ENCODE peak calls at places on chromosomes 6 and 20, in six cellular contexts. One of them, this sample, is unnamed.

GRCh38 chr6:79076160-79076559 is 1.9 kb downstream of the PHIP start:
- DNase-seq in pancreas: no peak
- DNase-seq in astrocyte: peak
- DNase-seq in GM23338: no peak
- DNase-seq in AG04450: no peak
- DNase-seq in neural progenitor cell: no peak
- DNase-seq in this sample: peak

GRCh38 chr6:21359926-21360325 is 233.6 kb upstream of the SOX4 start:
- DNase-seq in pancreas: no peak
- DNase-seq in astrocyte: no peak
- DNase-seq in GM23338: no peak
- DNase-seq in AG04450: no peak
- DNase-seq in neural progenitor cell: no peak
- DNase-seq in this sample: no peak

GRCh38 chr6:100023798-100024197 is 29.8 kb upstream of the MCHR2 start:
- DNase-seq in pancreas: no peak
- DNase-seq in astrocyte: no peak
- DNase-seq in GM23338: peak
- DNase-seq in AG04450: no peak
- DNase-seq in neural progenitor cell: no peak
- DNase-seq in this sample: no peak

GRCh38 chr20:58233881-58234528 is 5.6 kb upstream of the ANKRD60 start:
- DNase-seq in pancreas: no peak
- DNase-seq in astrocyte: no peak
- DNase-seq in GM23338: peak
- DNase-seq in AG04450: no peak
- DNase-seq in neural progenitor cell: peak
- DNase-seq in this sample: peak

GRCh38 chr6:44342489-44342888 is at the start of gene SPATS1:
- DNase-seq in pancreas: no peak
- DNase-seq in astrocyte: no peak
- DNase-seq in GM23338: peak
- DNase-seq in AG04450: no peak
- DNase-seq in neural progenitor cell: peak
- DNase-seq in this sample: no peak

GRCh38 chr6:5061152-5061551 is 24.0 kb upstream of the PPP1R3G start:
- DNase-seq in pancreas: no peak
- DNase-seq in astrocyte: no peak
- DNase-seq in GM23338: no peak
- DNase-seq in AG04450: no peak
- DNase-seq in neural progenitor cell: no peak
- DNase-seq in this sample: no peak

GRCh38 chr6:121093928-121094327 is 240.4 kb downstream of the TBC1D32 start:
- DNase-seq in pancreas: no peak
- DNase-seq in astrocyte: peak
- DNase-seq in GM23338: no peak
- DNase-seq in AG04450: peak
- DNase-seq in neural progenitor cell: no peak
- DNase-seq in this sample: peak

GRCh38 chr6:137914530-137915193 is 47.6 kb downstream of the TNFAIP3 start:
- DNase-seq in pancreas: no peak
- DNase-seq in astrocyte: no peak
- DNase-seq in GM23338: no peak
- DNase-seq in AG04450: no peak
- DNase-seq in neural progenitor cell: no peak
- DNase-seq in this sample: no peak

GRCh38 chr6:167116109-167116837 is 6.6 kb upstream of the CCR6 start:
- DNase-seq in pancreas: no peak
- DNase-seq in astrocyte: no peak
- DNase-seq in GM23338: peak
- DNase-seq in AG04450: no peak
- DNase-seq in neural progenitor cell: no peak
- DNase-seq in this sample: peak

GRCh38 chr6:111625511-111626331 is 20.0 kb upstream of the TRAF3IP2 start:
- DNase-seq in pancreas: peak
- DNase-seq in astrocyte: peak
- DNase-seq in GM23338: no peak
- DNase-seq in AG04450: no peak
- DNase-seq in neural progenitor cell: no peak
- DNase-seq in this sample: peak

GRCh38 chr6:32666420-32667300 is at the start of gene HLA-DQB1:
- DNase-seq in pancreas: no peak
- DNase-seq in astrocyte: no peak
- DNase-seq in GM23338: peak
- DNase-seq in AG04450: no peak
- DNase-seq in neural progenitor cell: peak
- DNase-seq in this sample: no peak

GRCh38 chr6:39203398-39203797 is 25.9 kb downstream of the KCNK5 start:
- DNase-seq in pancreas: no peak
- DNase-seq in astrocyte: no peak
- DNase-seq in GM23338: no peak
- DNase-seq in AG04450: no peak
- DNase-seq in neural progenitor cell: no peak
- DNase-seq in this sample: no peak

GRCh38 chr20:20795721-20796120 is 83.3 kb upstream of the RALGAPA2 start:
- DNase-seq in pancreas: no peak
- DNase-seq in astrocyte: no peak
- DNase-seq in GM23338: no peak
- DNase-seq in AG04450: no peak
- DNase-seq in neural progenitor cell: no peak
- DNase-seq in this sample: no peak

GRCh38 chr6:47165918-47166317 is 123.8 kb upstream of the ADGRF1 start:
- DNase-seq in pancreas: no peak
- DNase-seq in astrocyte: no peak
- DNase-seq in GM23338: no peak
- DNase-seq in AG04450: no peak
- DNase-seq in neural progenitor cell: no peak
- DNase-seq in this sample: no peak

GRCh38 chr6:15870354-15871043 is 207.7 kb upstream of the DTNBP1 start:
- DNase-seq in pancreas: no peak
- DNase-seq in astrocyte: no peak
- DNase-seq in GM23338: no peak
- DNase-seq in AG04450: no peak
- DNase-seq in neural progenitor cell: no peak
- DNase-seq in this sample: peak

GRCh38 chr20:7704021-7704420 is 236.2 kb downstream of the HAO1 start:
- DNase-seq in pancreas: no peak
- DNase-seq in astrocyte: no peak
- DNase-seq in GM23338: no peak
- DNase-seq in AG04450: no peak
- DNase-seq in neural progenitor cell: no peak
- DNase-seq in this sample: no peak

GRCh38 chr20:50250748-50251382 is 60.2 kb downstream of the CEBPB start:
- DNase-seq in pancreas: no peak
- DNase-seq in astrocyte: no peak
- DNase-seq in GM23338: no peak
- DNase-seq in AG04450: no peak
- DNase-seq in neural progenitor cell: no peak
- DNase-seq in this sample: no peak

GRCh38 chr20:50252715-50253500 is 62.3 kb downstream of the CEBPB start:
- DNase-seq in pancreas: no peak
- DNase-seq in astrocyte: no peak
- DNase-seq in GM23338: no peak
- DNase-seq in AG04450: no peak
- DNase-seq in neural progenitor cell: no peak
- DNase-seq in this sample: no peak

GRCh38 chr20:50251383-50251748 is 60.7 kb downstream of the CEBPB start:
- DNase-seq in pancreas: no peak
- DNase-seq in astrocyte: no peak
- DNase-seq in GM23338: no peak
- DNase-seq in AG04450: no peak
- DNase-seq in neural progenitor cell: no peak
- DNase-seq in this sample: no peak

GRCh38 chr20:50249447-50250388 is 59.1 kb downstream of the CEBPB start:
- DNase-seq in pancreas: no peak
- DNase-seq in astrocyte: no peak
- DNase-seq in GM23338: no peak
- DNase-seq in AG04450: no peak
- DNase-seq in neural progenitor cell: no peak
- DNase-seq in this sample: no peak

DNA sequence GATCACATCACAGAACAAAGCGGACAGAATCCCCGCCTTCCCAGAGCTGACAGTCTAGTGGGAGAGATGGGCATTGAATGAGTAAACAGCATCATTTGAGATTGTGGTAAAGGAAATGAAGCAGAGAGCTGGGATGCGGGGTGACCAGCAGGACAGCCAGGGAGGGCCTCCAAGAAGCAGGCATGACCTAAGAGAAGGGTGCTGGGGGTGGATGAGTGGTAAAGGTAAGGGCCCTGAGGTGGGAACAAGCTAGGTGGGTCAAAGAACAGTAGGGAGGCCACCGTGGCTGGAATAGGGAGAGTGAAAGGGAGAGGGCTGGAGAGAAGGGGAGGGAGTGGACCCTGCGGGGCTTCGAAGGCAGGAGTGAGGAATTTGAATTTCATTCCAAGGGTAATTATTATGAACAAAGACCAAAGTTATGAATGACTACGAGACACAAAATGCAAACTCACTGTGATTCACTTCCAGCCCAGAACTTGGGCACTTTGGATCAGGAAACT is 61.4 kb downstream of the CEBPB start:
- DNase-seq in pancreas: no peak
- DNase-seq in astrocyte: peak
- DNase-seq in GM23338: no peak
- DNase-seq in AG04450: peak
- DNase-seq in neural progenitor cell: no peak
- DNase-seq in this sample: peak
- TF ChIP-seq CTCF in pancreas: no peak
- TF ChIP-seq CTCF in astrocyte: no peak
- TF ChIP-seq CTCF in GM23338: no peak
- TF ChIP-seq CTCF in AG04450: peak
- TF ChIP-seq CTCF in neural progenitor cell: no peak
- TF ChIP-seq CTCF in this sample: no peak

DNA sequence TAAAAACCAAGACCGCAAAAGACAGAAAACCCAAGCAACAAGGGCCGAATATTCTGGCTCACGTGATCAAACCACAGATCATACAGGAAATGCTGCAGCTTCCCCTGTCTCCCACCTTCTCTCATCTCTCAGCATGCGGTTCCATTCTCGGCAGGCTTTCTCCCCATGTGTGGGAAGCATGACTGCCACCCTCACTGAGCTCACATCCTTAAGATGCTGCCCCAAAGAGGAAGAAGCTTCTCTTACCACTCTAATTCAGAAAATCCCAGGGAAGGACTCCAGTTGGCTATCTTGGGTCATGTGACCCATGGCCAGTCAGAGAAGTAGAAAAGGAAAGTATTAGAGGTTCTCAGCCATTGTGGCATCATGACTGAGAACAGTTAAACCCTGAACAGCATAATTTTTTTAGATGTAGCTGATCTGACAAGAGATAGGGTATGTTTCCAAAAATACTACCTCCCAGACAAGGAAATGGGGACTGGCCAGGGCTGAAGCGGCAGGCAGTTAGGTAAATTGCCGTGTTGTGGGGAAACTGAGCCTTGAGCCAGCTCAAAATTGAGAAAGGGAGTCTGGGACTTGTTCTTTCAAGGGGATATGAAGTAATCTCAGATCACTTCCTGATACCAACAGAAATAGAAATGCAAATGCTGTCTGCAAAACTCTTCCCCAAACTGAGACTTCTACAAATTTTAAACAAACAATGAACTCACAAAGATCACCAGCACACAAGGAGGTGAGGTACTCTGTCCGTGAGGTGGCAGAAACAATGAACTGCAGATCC is 37.1 kb upstream of the GRM4 start:
- DNase-seq in pancreas: no peak
- DNase-seq in astrocyte: no peak
- DNase-seq in GM23338: peak
- DNase-seq in AG04450: no peak
- DNase-seq in neural progenitor cell: no peak
- DNase-seq in this sample: no peak
- H3K4me3 ChIP-seq in pancreas: no peak
- H3K4me3 ChIP-seq in astrocyte: no peak
- H3K4me3 ChIP-seq in GM23338: no peak
- H3K4me3 ChIP-seq in AG04450: no peak
- H3K4me3 ChIP-seq in neural progenitor cell: no peak
- H3K4me3 ChIP-seq in this sample: no peak

GRCh38 chr20:38550274-38550673 is 30.7 kb upstream of the ADIG start:
- DNase-seq in pancreas: no peak
- DNase-seq in astrocyte: no peak
- DNase-seq in GM23338: peak
- DNase-seq in AG04450: no peak
- DNase-seq in neural progenitor cell: peak
- DNase-seq in this sample: no peak
- TF ChIP-seq CTCF in pancreas: no peak
- TF ChIP-seq CTCF in astrocyte: peak
- TF ChIP-seq CTCF in GM23338: peak
- TF ChIP-seq CTCF in AG04450: no peak
- TF ChIP-seq CTCF in neural progenitor cell: peak
- TF ChIP-seq CTCF in this sample: no peak

GRCh38 chr6:170162771-170163404 is 128.0 kb downstream of the DLL1 start:
- DNase-seq in pancreas: no peak
- DNase-seq in astrocyte: no peak
- DNase-seq in GM23338: no peak
- DNase-seq in AG04450: no peak
- DNase-seq in neural progenitor cell: no peak
- DNase-seq in this sample: no peak

GRCh38 chr6:170160628-170161611 is 130.0 kb downstream of the DLL1 start:
- DNase-seq in pancreas: no peak
- DNase-seq in astrocyte: no peak
- DNase-seq in GM23338: no peak
- DNase-seq in AG04450: no peak
- DNase-seq in neural progenitor cell: no peak
- DNase-seq in this sample: no peak

GRCh38 chr6:170160031-170160627 is 130.7 kb downstream of the DLL1 start:
- DNase-seq in pancreas: no peak
- DNase-seq in astrocyte: no peak
- DNase-seq in GM23338: no peak
- DNase-seq in AG04450: no peak
- DNase-seq in neural progenitor cell: no peak
- DNase-seq in this sample: no peak

GRCh38 chr6:170163405-170164170 is 127.3 kb downstream of the DLL1 start:
- DNase-seq in pancreas: no peak
- DNase-seq in astrocyte: no peak
- DNase-seq in GM23338: no peak
- DNase-seq in AG04450: no peak
- DNase-seq in neural progenitor cell: no peak
- DNase-seq in this sample: no peak

DNA sequence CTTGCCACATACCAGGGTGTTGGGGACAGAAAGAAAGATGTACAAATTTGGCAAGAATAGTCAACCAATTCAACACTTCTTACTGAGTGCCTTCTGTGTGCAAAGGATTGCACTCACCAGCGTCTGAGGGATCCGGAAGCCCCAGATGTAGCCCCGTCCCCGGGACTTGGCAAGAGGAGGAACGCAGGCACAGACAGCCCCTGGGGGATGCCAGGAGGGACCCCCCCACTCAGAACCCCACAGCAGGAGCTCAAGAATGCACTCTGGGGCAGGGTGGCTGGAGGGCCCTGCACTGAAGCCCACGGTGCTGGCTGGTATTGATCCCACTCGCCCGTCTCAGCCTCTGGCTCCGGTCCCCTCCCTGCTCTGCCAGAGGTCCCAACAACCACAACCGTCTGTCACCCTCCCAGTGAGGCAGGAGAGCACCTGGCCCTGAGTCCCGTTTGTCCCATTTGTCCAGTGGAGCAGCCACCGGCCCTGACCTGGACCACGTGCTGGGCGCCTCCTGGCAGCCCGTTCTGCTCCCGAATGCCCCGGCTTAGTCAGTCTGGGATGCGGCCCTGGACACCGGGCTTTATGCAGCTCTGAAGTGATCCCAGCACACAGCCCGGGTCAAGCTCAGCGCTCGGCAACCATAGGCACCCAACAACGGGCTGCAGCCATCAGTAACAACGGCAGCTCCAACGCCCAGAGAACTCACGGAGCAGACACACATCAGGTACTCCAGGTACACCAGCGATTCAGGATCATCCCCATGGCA is 128.7 kb downstream of the DLL1 start:
- DNase-seq in pancreas: no peak
- DNase-seq in astrocyte: no peak
- DNase-seq in GM23338: no peak
- DNase-seq in AG04450: no peak
- DNase-seq in neural progenitor cell: no peak
- DNase-seq in this sample: no peak
- H3K4me3 ChIP-seq in pancreas: no peak
- H3K4me3 ChIP-seq in astrocyte: no peak
- H3K4me3 ChIP-seq in GM23338: no peak
- H3K4me3 ChIP-seq in AG04450: no peak
- H3K4me3 ChIP-seq in neural progenitor cell: no peak
- H3K4me3 ChIP-seq in this sample: no peak